ENCODE peak calls at places on chromosomes 7 and 10, in four cellular contexts. One of them, this sample, is unnamed.

GRCh38 chr10:53071505-53072125 is 299.0 kb upstream of the MBL2 start:
- DNase-seq in cardiac muscle cell: no peak
- DNase-seq in WTC11: no peak
- DNase-seq in astrocyte of the spinal cord: no peak
- DNase-seq in this sample: no peak

GRCh38 chr10:19756919-19757318 is 59.3 kb upstream of the PLXDC2 start:
- DNase-seq in cardiac muscle cell: no peak
- DNase-seq in WTC11: no peak
- DNase-seq in astrocyte of the spinal cord: no peak
- DNase-seq in this sample: no peak

GRCh38 chr10:61786728-61787127 is 114.8 kb upstream of the ARID5B start:
- DNase-seq in cardiac muscle cell: peak
- DNase-seq in WTC11: no peak
- DNase-seq in astrocyte of the spinal cord: peak
- DNase-seq in this sample: no peak

GRCh38 chr10:78779339-78779955 is 289.3 kb upstream of the ZMIZ1 start:
- DNase-seq in cardiac muscle cell: peak
- DNase-seq in WTC11: no peak
- DNase-seq in astrocyte of the spinal cord: no peak
- DNase-seq in this sample: no peak

GRCh38 chr7:121544726-121545125 is 148.6 kb upstream of the FAM3C start:
- DNase-seq in cardiac muscle cell: peak
- DNase-seq in WTC11: no peak
- DNase-seq in astrocyte of the spinal cord: peak
- DNase-seq in this sample: no peak

GRCh38 chr7:76390092-76390491 is 19.4 kb downstream of the SSC4D start:
- DNase-seq in cardiac muscle cell: no peak
- DNase-seq in WTC11: no peak
- DNase-seq in astrocyte of the spinal cord: no peak
- DNase-seq in this sample: no peak

GRCh38 chr10:22666287-22667092 is 47.9 kb downstream of the PIP4K2A start:
- DNase-seq in cardiac muscle cell: peak
- DNase-seq in WTC11: no peak
- DNase-seq in astrocyte of the spinal cord: peak
- DNase-seq in this sample: no peak

GRCh38 chr7:150742286-150742968 is 5.2 kb downstream of the GIMAP5 start:
- DNase-seq in cardiac muscle cell: no peak
- DNase-seq in WTC11: no peak
- DNase-seq in astrocyte of the spinal cord: no peak
- DNase-seq in this sample: no peak

GRCh38 chr10:22899307-22899706 is 28.5 kb upstream of the ARMC3 start:
- DNase-seq in cardiac muscle cell: no peak
- DNase-seq in WTC11: no peak
- DNase-seq in astrocyte of the spinal cord: no peak
- DNase-seq in this sample: no peak

GRCh38 chr7:115274-115911 is 77.0 kb upstream of the FAM20C start:
- DNase-seq in cardiac muscle cell: peak
- DNase-seq in WTC11: no peak
- DNase-seq in astrocyte of the spinal cord: peak
- DNase-seq in this sample: no peak

DNA sequence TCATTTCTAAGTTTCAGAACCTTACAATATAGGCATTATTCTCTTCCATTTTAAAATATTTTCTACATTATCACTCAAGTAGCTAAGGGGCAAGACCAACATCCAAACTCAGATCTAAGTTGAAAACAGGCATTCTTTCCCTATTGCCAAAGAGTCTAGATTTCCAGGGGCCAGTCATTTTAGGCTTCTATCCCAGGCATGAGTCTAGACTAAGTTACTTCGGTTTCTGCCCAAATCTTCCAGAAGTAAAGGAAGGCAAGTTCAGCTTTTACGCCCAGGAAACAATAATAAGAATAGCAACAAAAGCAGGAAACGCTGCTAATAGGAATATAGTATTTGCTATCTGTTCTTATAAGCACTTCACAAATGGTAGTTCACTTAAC is 189.9 kb downstream of the DGKI start:
- DNase-seq in cardiac muscle cell: no peak
- DNase-seq in WTC11: no peak
- DNase-seq in astrocyte of the spinal cord: no peak
- DNase-seq in this sample: no peak
- TF ChIP-seq CTCF in cardiac muscle cell: no peak
- TF ChIP-seq CTCF in WTC11: no peak
- TF ChIP-seq CTCF in astrocyte of the spinal cord: no peak
- TF ChIP-seq CTCF in this sample: no peak

GRCh38 chr10:88297103-88297502 is 286.0 kb downstream of the RNLS start:
- DNase-seq in cardiac muscle cell: peak
- DNase-seq in WTC11: no peak
- DNase-seq in astrocyte of the spinal cord: no peak
- DNase-seq in this sample: no peak
- TF ChIP-seq CTCF in cardiac muscle cell: no peak
- TF ChIP-seq CTCF in WTC11: no peak
- TF ChIP-seq CTCF in astrocyte of the spinal cord: no peak
- TF ChIP-seq CTCF in this sample: no peak

GRCh38 chr10:31031666-31032514 is at the start of gene ZNF438:
- DNase-seq in cardiac muscle cell: peak
- DNase-seq in WTC11: peak
- DNase-seq in astrocyte of the spinal cord: peak
- DNase-seq in this sample: peak
- TF ChIP-seq CTCF in cardiac muscle cell: peak
- TF ChIP-seq CTCF in WTC11: no peak
- TF ChIP-seq CTCF in astrocyte of the spinal cord: peak
- TF ChIP-seq CTCF in this sample: peak

DNA sequence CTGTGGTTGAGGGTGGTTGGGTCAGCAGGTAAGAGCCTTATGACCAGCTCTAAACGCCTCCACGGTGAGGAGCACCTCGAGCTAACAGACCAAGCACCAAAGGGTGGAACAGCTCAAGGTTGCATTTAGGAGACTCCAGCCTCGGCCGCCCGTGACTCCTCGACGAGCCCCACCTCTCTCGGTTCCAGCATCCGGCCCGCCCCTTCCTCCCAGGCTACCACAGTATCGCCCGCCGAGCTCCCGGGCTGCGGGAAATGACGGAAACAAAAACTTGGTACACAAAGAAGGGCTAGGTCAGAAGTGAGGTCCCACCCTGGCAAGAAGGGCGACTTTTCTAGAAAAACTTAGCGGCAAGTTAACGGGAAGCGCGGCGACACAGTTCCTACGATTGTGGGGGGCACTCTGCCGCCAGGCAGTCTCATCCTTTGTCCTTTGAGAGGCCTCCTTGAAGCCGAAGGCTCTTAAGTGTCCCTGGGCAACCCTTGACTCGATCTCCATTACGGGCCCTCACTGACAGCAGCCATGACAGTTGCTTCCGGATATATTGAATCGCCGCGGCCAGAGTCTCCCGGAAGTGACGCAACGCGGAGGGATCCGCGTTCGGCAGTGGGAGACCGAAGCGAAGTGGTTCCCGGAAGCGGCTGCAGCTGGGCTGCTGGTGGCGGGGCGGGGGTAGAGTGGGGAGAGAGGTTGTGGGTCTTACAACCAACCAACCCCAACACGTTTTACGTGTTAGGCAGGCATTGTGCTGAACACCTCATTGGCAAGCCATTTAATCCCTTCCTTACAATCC is 40.2 kb upstream of the ZNF518A start:
- DNase-seq in cardiac muscle cell: peak
- DNase-seq in WTC11: peak
- DNase-seq in astrocyte of the spinal cord: peak
- DNase-seq in this sample: no peak
- TF ChIP-seq CTCF in cardiac muscle cell: no peak
- TF ChIP-seq CTCF in WTC11: no peak
- TF ChIP-seq CTCF in astrocyte of the spinal cord: no peak
- TF ChIP-seq CTCF in this sample: no peak

DNA sequence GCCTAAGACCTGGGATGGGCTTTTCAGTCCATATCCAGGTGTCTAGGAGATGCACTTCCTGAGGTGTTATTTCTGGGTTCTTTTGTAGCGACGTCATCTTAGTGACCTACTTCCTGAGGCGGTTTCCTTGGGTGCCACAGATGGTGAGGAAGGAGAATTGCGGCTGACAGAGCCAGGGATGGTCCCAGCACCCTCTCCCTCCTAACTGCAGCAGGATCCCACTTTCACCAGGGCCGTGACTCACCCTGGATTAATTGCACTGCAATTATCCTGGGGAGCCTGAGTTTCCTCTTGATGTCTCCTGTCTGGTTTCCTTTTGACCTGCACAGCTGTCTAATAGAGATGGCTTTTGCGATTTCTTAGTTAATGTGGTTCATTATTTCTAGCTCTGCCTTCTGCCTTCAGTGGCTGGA is 271.7 kb downstream of the TCF7L2 start:
- DNase-seq in cardiac muscle cell: no peak
- DNase-seq in WTC11: no peak
- DNase-seq in astrocyte of the spinal cord: peak
- DNase-seq in this sample: no peak
- TF ChIP-seq CTCF in cardiac muscle cell: no peak
- TF ChIP-seq CTCF in WTC11: no peak
- TF ChIP-seq CTCF in astrocyte of the spinal cord: no peak
- TF ChIP-seq CTCF in this sample: no peak

DNA sequence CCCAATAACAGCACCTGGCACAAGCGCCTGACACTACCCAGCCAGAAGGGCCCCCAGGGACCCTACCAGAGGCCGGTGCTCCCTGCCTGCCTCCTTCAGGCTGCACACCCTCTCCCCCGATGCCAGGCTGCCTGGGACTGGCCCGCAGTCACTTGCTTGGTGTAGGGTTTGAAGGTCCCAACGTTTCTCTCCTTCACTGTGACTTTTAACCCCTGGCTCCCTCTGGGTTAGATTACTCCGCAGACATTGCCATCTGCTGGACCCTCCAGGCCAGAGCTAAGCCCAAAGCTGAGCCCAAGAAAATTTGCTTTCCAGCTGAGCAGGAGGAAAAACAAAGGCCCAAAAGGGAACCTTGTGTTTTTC is 6.9 kb downstream of the CDHR1 start:
- DNase-seq in cardiac muscle cell: no peak
- DNase-seq in WTC11: no peak
- DNase-seq in astrocyte of the spinal cord: no peak
- DNase-seq in this sample: no peak
- TF ChIP-seq CTCF in cardiac muscle cell: no peak
- TF ChIP-seq CTCF in WTC11: no peak
- TF ChIP-seq CTCF in astrocyte of the spinal cord: no peak
- TF ChIP-seq CTCF in this sample: no peak